ENCODE peak calls at places on chromosome 22, in nine cellular contexts. G is K562; A is kidney; U is GM12865; R is endodermal cell; D is effector memory CD4-positive, alpha-beta T cell; Z is AG04450; C is testis; F is ovary. O is an unnamed sample.

GRCh38 chr22:32823024-32823730 is 21.7 kb downstream of the TIMP3 start:
- DNase-seq in G (peak), A (no peak), U (peak), R (peak), D (no peak), Z (no peak), C (peak), F (no peak), O (peak)

GRCh38 chr22:50146440-50147228 is 23.9 kb upstream of the PANX2 start:
- DNase-seq in G (peak), A (peak), U (no peak), R (no peak), D (no peak), Z (peak), C (peak), F (peak), O (no peak)

GRCh38 chr22:42933783-42934144 is 76.7 kb upstream of the ARFGAP3 start:
- DNase-seq in G (no peak), A (no peak), U (peak), R (no peak), D (no peak), Z (peak), C (no peak), F (no peak), O (no peak)

GRCh38 chr22:20089977-20090729 is 10.1 kb downstream of the DGCR8 start:
- DNase-seq in G (no peak), A (peak), U (no peak), R (no peak), D (no peak), Z (no peak), C (no peak), F (no peak), O (no peak)

GRCh38 chr22:50218996-50219727 is 18.4 kb downstream of the SELENOO start:
- DNase-seq in G (peak), A (peak), U (no peak), R (peak), D (no peak), Z (peak), C (peak), F (peak), O (no peak)

GRCh38 chr22:17769013-17769715 is 5.1 kb downstream of the BID start:
- DNase-seq in G (no peak), A (no peak), U (no peak), R (peak), D (no peak), Z (no peak), C (no peak), F (no peak), O (no peak)

GRCh38 chr22:43183496-43184263 is 3.3 kb downstream of the TTLL12 start:
- DNase-seq in G (peak), A (peak), U (no peak), R (no peak), D (no peak), Z (no peak), C (no peak), F (no peak), O (no peak)

GRCh38 chr22:22746061-22746962 is 101.9 kb downstream of the GGTLC2 start:
- DNase-seq in G (no peak), A (no peak), U (no peak), R (no peak), D (no peak), Z (no peak), C (no peak), F (no peak), O (no peak)

GRCh38 chr22:36433318-36434231 is 45.8 kb upstream of the MYH9 start:
- DNase-seq in G (no peak), A (no peak), U (no peak), R (peak), D (no peak), Z (no peak), C (no peak), F (no peak), O (no peak)

GRCh38 chr22:40452730-40453487 is 82.5 kb downstream of the SGSM3 start:
- DNase-seq in G (no peak), A (no peak), U (no peak), R (no peak), D (no peak), Z (no peak), C (no peak), F (no peak), O (no peak)

GRCh38 chr22:35697142-35697541 is 20.5 kb upstream of the APOL5 start:
- DNase-seq in G (no peak), A (no peak), U (no peak), R (no peak), D (no peak), Z (no peak), C (no peak), F (no peak), O (no peak)

GRCh38 chr22:36107436-36107835 is 53.1 kb downstream of the APOL3 start:
- DNase-seq in G (no peak), A (peak), U (no peak), R (no peak), D (no peak), Z (no peak), C (no peak), F (peak), O (no peak)

GRCh38 chr22:40567106-40567505 is 69.4 kb downstream of the MRTFA start:
- DNase-seq in G (no peak), A (no peak), U (no peak), R (no peak), D (no peak), Z (peak), C (no peak), F (no peak), O (no peak)

DNA sequence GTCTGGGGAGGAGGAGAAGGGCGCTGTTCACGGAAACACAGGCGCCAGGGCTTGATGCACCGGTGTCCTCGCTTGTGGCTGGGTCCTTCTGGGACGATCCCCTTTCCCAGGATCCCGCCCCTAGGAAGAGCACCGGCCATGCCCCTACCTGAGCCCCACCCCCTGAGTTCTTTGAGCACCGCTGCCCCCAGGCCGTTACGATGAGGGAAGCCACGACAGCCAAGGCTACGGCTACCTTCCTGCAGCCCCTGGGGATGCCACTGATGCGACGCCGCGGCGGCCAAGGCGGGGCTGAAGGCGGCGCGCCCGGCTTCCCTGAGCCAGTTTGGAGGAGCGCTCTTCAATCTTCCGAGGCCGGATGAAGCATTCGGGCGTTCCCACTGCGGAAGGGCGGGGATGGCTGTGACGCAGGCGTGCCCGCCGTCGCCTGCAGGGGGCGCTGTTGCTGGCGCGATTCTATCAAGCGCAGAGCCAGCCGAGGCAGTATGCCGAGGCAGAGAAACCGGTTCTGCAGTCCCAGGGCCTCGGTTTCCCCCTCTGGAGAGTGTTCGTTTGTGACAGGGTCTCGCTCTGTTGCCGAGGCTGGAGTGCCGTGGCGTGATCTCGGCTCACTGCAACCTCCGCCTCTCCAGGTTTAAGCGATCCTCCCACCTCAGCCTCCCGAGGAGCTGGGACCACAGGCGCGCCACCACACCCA is 9.7 kb upstream of the NEFH start:
- DNase-seq in G (peak), A (peak), U (peak), R (peak), D (peak), Z (no peak), C (peak), F (peak), O (peak)
- H3K4me3 ChIP-seq in G (no peak), A (peak), U (peak), R (peak), D (peak), Z (peak), C (peak), F (no peak), O (no peak)

DNA sequence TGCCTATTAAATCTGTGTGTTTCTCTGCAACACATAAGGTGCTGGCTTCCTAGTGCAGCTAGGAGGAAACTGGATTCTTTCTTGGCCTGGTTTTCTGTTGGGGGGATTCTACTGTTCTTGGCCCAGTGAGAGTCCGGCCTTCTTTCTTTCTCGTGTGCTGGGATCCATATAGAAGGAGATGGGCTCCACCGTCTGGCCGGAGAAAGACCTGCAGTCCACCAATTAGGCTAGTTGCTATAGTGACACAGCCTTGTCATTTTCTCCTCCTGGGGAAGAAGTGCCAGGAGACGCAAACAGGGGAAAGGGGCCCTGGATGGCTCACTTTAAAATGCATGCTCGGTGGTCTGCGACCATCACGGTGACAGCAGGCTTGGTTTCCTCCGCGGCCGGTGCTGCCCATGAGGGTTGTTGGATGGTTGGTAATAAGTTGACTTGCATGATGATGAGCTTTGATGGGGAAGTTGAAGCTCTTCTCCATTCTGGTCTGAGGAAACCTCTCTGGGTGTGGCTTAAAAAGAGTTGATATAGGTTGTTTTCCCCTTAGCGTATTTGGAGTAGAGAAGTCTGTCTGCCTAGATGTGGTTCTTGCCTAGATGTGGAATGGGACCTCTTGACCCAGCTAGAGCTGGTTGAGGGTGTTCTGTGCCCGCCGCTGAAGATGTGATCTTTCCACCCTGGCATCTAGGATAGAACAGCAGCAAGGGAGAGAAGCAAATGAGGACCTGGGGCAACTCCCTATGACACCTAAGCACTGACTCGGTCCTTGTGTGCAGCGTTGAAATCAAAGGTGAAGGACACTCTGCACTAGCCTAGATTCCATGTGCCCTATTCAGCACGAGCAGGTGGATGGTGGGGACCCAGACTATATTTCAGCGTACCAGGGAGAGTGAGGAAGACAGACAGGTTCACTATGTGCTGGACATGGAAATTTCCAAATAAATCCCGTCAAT is 1335.0 kb downstream of the BRD1 start:
- DNase-seq in G (peak), A (peak), U (peak), R (peak), D (no peak), Z (peak), C (peak), F (peak), O (peak)
- H3K4me3 ChIP-seq in G (no peak), A (no peak), U (no peak), R (no peak), D (no peak), Z (no peak), C (no peak), F (no peak), O (no peak)

GRCh38 chr22:29882716-29883044 is 294 bp upstream of the MTMR3 start:
- DNase-seq in G (no peak), A (no peak), U (no peak), R (no peak), D (no peak), Z (no peak), C (no peak), F (no peak), O (no peak)
- H3K4me3 ChIP-seq in G (peak), A (peak), U (no peak), R (no peak), D (peak), Z (peak), C (peak), F (peak), O (peak)

GRCh38 chr22:39308614-39309363 is 10.6 kb downstream of the RPL3 start:
- DNase-seq in G (peak), A (no peak), U (no peak), R (peak), D (no peak), Z (peak), C (no peak), F (peak), O (no peak)
- H3K4me3 ChIP-seq in G (no peak), A (no peak), U (no peak), R (no peak), D (no peak), Z (peak), C (no peak), F (peak), O (no peak)

GRCh38 chr22:45980776-45981175 is 3.8 kb upstream of the WNT7B start:
- DNase-seq in G (no peak), A (no peak), U (no peak), R (no peak), D (no peak), Z (no peak), C (no peak), F (no peak), O (no peak)

GRCh38 chr22:45977003-45977395 is at the start of gene WNT7B:
- DNase-seq in G (peak), A (no peak), U (no peak), R (peak), D (no peak), Z (no peak), C (no peak), F (no peak), O (no peak)

GRCh38 chr22:45976351-45977002 is 485 bp downstream of the WNT7B start:
- DNase-seq in G (no peak), A (no peak), U (no peak), R (no peak), D (no peak), Z (no peak), C (no peak), F (no peak), O (no peak)

GRCh38 chr22:45977551-45978274 is 751 bp upstream of the WNT7B start:
- DNase-seq in G (no peak), A (no peak), U (no peak), R (peak), D (no peak), Z (no peak), C (no peak), F (no peak), O (no peak)

DNA sequence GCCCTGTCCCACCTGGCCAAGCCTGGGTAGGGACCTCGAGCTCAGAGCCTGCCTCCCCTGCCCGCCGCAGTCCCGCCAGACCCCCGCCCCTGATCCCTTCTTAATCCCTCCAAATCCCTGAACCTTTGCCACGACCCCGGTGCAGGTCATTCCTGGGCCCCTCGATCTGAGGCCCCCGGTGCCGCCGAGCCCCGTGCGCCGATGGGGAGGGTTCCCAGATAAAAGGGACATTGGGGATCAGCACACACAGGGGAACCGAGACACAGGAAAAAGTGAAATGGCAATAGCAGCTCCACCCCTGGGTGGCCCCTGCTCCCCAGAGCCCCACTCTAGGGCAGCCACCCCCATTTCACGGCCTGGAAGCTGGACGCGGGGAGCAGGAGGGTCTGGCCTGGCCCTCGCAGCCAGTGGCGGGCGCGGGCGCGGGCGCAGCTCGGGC is 1.3 kb upstream of the WNT7B start:
- DNase-seq in G (no peak), A (no peak), U (no peak), R (no peak), D (no peak), Z (no peak), C (no peak), F (no peak), O (no peak)
- H3K4me3 ChIP-seq in G (peak), A (no peak), U (no peak), R (no peak), D (no peak), Z (peak), C (peak), F (peak), O (peak)

DNA sequence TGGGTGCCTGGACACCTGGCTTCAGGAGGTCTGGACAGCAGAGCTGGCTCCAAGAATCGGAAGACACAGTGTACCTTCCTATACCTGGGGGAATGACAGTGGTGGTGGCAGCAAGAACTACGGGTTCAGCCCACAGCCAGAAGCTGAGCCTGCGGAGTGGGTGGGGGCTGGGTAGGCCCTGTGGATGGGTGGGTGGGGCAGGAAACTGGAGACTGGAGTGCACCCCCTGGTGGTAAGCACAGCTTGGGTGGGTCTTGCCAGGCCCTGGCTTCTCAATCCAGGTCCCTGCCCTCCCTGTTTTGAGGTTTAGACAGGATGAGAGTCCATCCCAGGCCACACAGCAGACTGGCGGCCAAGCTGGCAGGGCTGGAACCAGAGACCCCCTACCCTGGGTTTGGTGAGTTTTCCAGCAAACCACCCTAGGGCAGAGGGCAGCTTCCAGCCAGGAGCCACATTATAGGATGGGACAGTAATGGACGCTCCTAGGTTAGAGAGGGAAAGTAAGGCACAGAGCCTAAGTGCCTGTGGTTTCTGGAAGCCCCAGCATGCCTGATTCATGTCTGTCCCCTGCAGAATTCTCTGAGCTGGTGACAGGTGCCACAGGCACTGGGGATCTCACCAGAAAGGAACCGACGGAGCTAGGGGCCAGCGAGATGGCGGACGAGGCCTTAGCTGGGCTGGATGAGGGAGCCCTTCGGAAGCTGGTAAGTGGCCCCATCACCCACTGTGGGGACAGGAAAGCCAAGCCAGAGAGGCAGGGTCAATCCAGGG is 1.7 kb downstream of the SMTN start:
- DNase-seq in G (peak), A (peak), U (peak), R (peak), D (no peak), Z (no peak), C (peak), F (peak), O (peak)
- H3K4me3 ChIP-seq in G (no peak), A (peak), U (no peak), R (no peak), D (no peak), Z (peak), C (peak), F (peak), O (no peak)

O was measured in Jurkat, Clone E6-1.